ENCODE peak calls at places on chromosomes 6 and 20, in ten cellular contexts. One of them, this sample, is unnamed. For H3K4me1, the result is how much of the 10 kb centered on the place peaks cover.

GRCh38 chr20:697826-698225 is 22.2 kb upstream of the SCRT2 start:
- DNase-seq in tibial artery: peak
- DNase-seq in heart left ventricle: no peak
- DNase-seq in aorta: no peak
- DNase-seq in HepG2: no peak
- DNase-seq in SJCRH30: no peak
- DNase-seq in spleen: peak
- DNase-seq in Peyer's patch: no peak
- DNase-seq in ovary: no peak
- DNase-seq in CD4-positive, CD25-positive, alpha-beta regulatory T cell: no peak
- DNase-seq in this sample: no peak

GRCh38 chr20:37202267-37202943 is 23.1 kb upstream of the MROH8 start:
- DNase-seq in tibial artery: no peak
- DNase-seq in heart left ventricle: no peak
- DNase-seq in aorta: no peak
- DNase-seq in HepG2: peak
- DNase-seq in SJCRH30: peak
- DNase-seq in spleen: no peak
- DNase-seq in Peyer's patch: no peak
- DNase-seq in ovary: peak
- DNase-seq in CD4-positive, CD25-positive, alpha-beta regulatory T cell: peak
- DNase-seq in this sample: peak

GRCh38 chr6:166747644-166748595 is 120.9 kb upstream of the RPS6KA2 start:
- DNase-seq in tibial artery: no peak
- DNase-seq in heart left ventricle: no peak
- DNase-seq in aorta: no peak
- DNase-seq in HepG2: no peak
- DNase-seq in SJCRH30: no peak
- DNase-seq in spleen: no peak
- DNase-seq in Peyer's patch: no peak
- DNase-seq in ovary: no peak
- DNase-seq in CD4-positive, CD25-positive, alpha-beta regulatory T cell: no peak
- DNase-seq in this sample: no peak

GRCh38 chr6:97459986-97460385 is 177.0 kb upstream of the MMS22L start:
- DNase-seq in tibial artery: no peak
- DNase-seq in heart left ventricle: no peak
- DNase-seq in aorta: no peak
- DNase-seq in HepG2: no peak
- DNase-seq in SJCRH30: no peak
- DNase-seq in spleen: no peak
- DNase-seq in Peyer's patch: no peak
- DNase-seq in ovary: no peak
- DNase-seq in CD4-positive, CD25-positive, alpha-beta regulatory T cell: no peak
- DNase-seq in this sample: no peak

GRCh38 chr6:75290136-75290535 is 5.5 kb upstream of the TMEM30A start:
- DNase-seq in tibial artery: no peak
- DNase-seq in heart left ventricle: no peak
- DNase-seq in aorta: no peak
- DNase-seq in HepG2: no peak
- DNase-seq in SJCRH30: no peak
- DNase-seq in spleen: no peak
- DNase-seq in Peyer's patch: no peak
- DNase-seq in ovary: no peak
- DNase-seq in CD4-positive, CD25-positive, alpha-beta regulatory T cell: no peak
- DNase-seq in this sample: no peak

GRCh38 chr6:1761472-1761871 is 151.8 kb downstream of the FOXC1 start:
- DNase-seq in tibial artery: no peak
- DNase-seq in heart left ventricle: no peak
- DNase-seq in aorta: no peak
- DNase-seq in HepG2: peak
- DNase-seq in SJCRH30: no peak
- DNase-seq in spleen: no peak
- DNase-seq in Peyer's patch: no peak
- DNase-seq in ovary: no peak
- DNase-seq in CD4-positive, CD25-positive, alpha-beta regulatory T cell: no peak
- DNase-seq in this sample: no peak

GRCh38 chr6:121309768-121310473 is 24.4 kb downstream of the TBC1D32 start:
- DNase-seq in tibial artery: no peak
- DNase-seq in heart left ventricle: no peak
- DNase-seq in aorta: no peak
- DNase-seq in HepG2: no peak
- DNase-seq in SJCRH30: no peak
- DNase-seq in spleen: no peak
- DNase-seq in Peyer's patch: no peak
- DNase-seq in ovary: no peak
- DNase-seq in CD4-positive, CD25-positive, alpha-beta regulatory T cell: no peak
- DNase-seq in this sample: no peak

GRCh38 chr6:142474446-142475289 is 172.9 kb downstream of the ADGRG6 start:
- DNase-seq in tibial artery: no peak
- DNase-seq in heart left ventricle: peak
- DNase-seq in aorta: no peak
- DNase-seq in HepG2: peak
- DNase-seq in SJCRH30: peak
- DNase-seq in spleen: no peak
- DNase-seq in Peyer's patch: peak
- DNase-seq in ovary: no peak
- DNase-seq in CD4-positive, CD25-positive, alpha-beta regulatory T cell: peak
- DNase-seq in this sample: no peak

GRCh38 chr6:93036835-93037234 is 382.5 kb downstream of the EPHA7 start:
- DNase-seq in tibial artery: no peak
- DNase-seq in heart left ventricle: no peak
- DNase-seq in aorta: no peak
- DNase-seq in HepG2: peak
- DNase-seq in SJCRH30: no peak
- DNase-seq in spleen: no peak
- DNase-seq in Peyer's patch: no peak
- DNase-seq in ovary: no peak
- DNase-seq in CD4-positive, CD25-positive, alpha-beta regulatory T cell: no peak
- DNase-seq in this sample: no peak

GRCh38 chr6:128508588-128509296 is 11.7 kb downstream of the PTPRK start:
- DNase-seq in tibial artery: no peak
- DNase-seq in heart left ventricle: no peak
- DNase-seq in aorta: no peak
- DNase-seq in HepG2: peak
- DNase-seq in SJCRH30: no peak
- DNase-seq in spleen: no peak
- DNase-seq in Peyer's patch: no peak
- DNase-seq in ovary: no peak
- DNase-seq in CD4-positive, CD25-positive, alpha-beta regulatory T cell: no peak
- DNase-seq in this sample: no peak

GRCh38 chr6:128512296-128512695 is 8.1 kb downstream of the PTPRK start:
- DNase-seq in tibial artery: no peak
- DNase-seq in heart left ventricle: no peak
- DNase-seq in aorta: no peak
- DNase-seq in HepG2: no peak
- DNase-seq in SJCRH30: no peak
- DNase-seq in spleen: no peak
- DNase-seq in Peyer's patch: no peak
- DNase-seq in ovary: no peak
- DNase-seq in CD4-positive, CD25-positive, alpha-beta regulatory T cell: no peak
- DNase-seq in this sample: no peak

GRCh38 chr6:128507337-128508310 is 12.8 kb downstream of the PTPRK start:
- DNase-seq in tibial artery: no peak
- DNase-seq in heart left ventricle: no peak
- DNase-seq in aorta: no peak
- DNase-seq in HepG2: peak
- DNase-seq in SJCRH30: no peak
- DNase-seq in spleen: no peak
- DNase-seq in Peyer's patch: peak
- DNase-seq in ovary: no peak
- DNase-seq in CD4-positive, CD25-positive, alpha-beta regulatory T cell: no peak
- DNase-seq in this sample: no peak

GRCh38 chr6:128511518-128511917 is 8.9 kb downstream of the PTPRK start:
- DNase-seq in tibial artery: no peak
- DNase-seq in heart left ventricle: no peak
- DNase-seq in aorta: no peak
- DNase-seq in HepG2: no peak
- DNase-seq in SJCRH30: no peak
- DNase-seq in spleen: no peak
- DNase-seq in Peyer's patch: no peak
- DNase-seq in ovary: no peak
- DNase-seq in CD4-positive, CD25-positive, alpha-beta regulatory T cell: no peak
- DNase-seq in this sample: no peak

DNA sequence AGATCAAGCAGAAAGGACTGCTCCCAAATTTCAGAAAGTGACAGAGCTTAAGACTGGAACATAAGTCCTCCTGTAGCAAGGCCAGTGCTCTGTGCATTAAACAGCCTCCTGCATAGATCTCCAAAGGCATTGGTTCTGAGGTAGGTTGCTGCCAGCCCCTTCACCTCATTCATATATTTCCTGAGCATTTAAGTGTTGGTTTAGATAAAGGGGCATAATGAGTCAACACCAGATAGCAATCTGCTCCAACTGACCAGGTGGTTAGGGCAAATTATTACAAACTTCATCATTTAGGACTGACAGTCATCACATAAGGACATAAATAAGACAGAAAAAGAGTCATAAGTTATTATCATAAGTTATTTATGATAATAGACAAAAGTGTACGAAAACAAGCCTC is 10.7 kb downstream of the PTPRK start:
- DNase-seq in tibial artery: no peak
- DNase-seq in heart left ventricle: no peak
- DNase-seq in aorta: no peak
- DNase-seq in HepG2: no peak
- DNase-seq in SJCRH30: no peak
- DNase-seq in spleen: no peak
- DNase-seq in Peyer's patch: no peak
- DNase-seq in ovary: no peak
- DNase-seq in CD4-positive, CD25-positive, alpha-beta regulatory T cell: no peak
- DNase-seq in this sample: no peak
- H3K4me1 ChIP-seq in tibial artery: under half
- H3K4me1 ChIP-seq in heart left ventricle: under half
- H3K4me1 ChIP-seq in aorta: under half
- H3K4me1 ChIP-seq in HepG2: half or more
- H3K4me1 ChIP-seq in SJCRH30: under half
- H3K4me1 ChIP-seq in spleen: under half
- H3K4me1 ChIP-seq in Peyer's patch: under half
- H3K4me1 ChIP-seq in ovary: under half
- H3K4me1 ChIP-seq in CD4-positive, CD25-positive, alpha-beta regulatory T cell: under half
- H3K4me1 ChIP-seq in this sample: under half

GRCh38 chr6:29564875-29565274 is 5.3 kb upstream of the UBD start:
- DNase-seq in tibial artery: no peak
- DNase-seq in heart left ventricle: no peak
- DNase-seq in aorta: no peak
- DNase-seq in HepG2: no peak
- DNase-seq in SJCRH30: no peak
- DNase-seq in spleen: no peak
- DNase-seq in Peyer's patch: no peak
- DNase-seq in ovary: no peak
- DNase-seq in CD4-positive, CD25-positive, alpha-beta regulatory T cell: no peak
- DNase-seq in this sample: no peak
- H3K4me1 ChIP-seq in tibial artery: under half
- H3K4me1 ChIP-seq in heart left ventricle: under half
- H3K4me1 ChIP-seq in aorta: under half
- H3K4me1 ChIP-seq in HepG2: under half
- H3K4me1 ChIP-seq in SJCRH30: under half
- H3K4me1 ChIP-seq in spleen: under half
- H3K4me1 ChIP-seq in Peyer's patch: under half
- H3K4me1 ChIP-seq in ovary: under half
- H3K4me1 ChIP-seq in CD4-positive, CD25-positive, alpha-beta regulatory T cell: under half
- H3K4me1 ChIP-seq in this sample: under half

DNA sequence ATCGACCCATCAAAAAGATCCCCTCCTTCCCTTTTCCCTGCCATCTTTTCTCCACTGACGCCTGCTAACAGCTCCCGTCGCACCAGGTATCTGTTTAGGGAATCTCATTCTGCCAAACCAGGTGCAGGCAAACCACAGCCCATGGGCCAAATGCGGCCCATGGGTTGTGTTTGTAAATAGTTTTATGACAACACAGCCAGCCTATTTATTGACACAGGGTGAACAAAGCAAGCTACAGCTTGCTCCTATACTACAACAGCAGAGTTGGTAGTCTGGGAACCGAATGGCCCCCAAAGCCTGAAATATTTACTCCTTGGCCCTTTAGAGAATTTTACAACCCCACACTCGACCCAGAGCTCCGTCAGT is 16.4 kb downstream of the NFATC2 start:
- DNase-seq in tibial artery: no peak
- DNase-seq in heart left ventricle: no peak
- DNase-seq in aorta: no peak
- DNase-seq in HepG2: no peak
- DNase-seq in SJCRH30: no peak
- DNase-seq in spleen: no peak
- DNase-seq in Peyer's patch: no peak
- DNase-seq in ovary: no peak
- DNase-seq in CD4-positive, CD25-positive, alpha-beta regulatory T cell: no peak
- DNase-seq in this sample: no peak
- H3K4me1 ChIP-seq in tibial artery: under half
- H3K4me1 ChIP-seq in heart left ventricle: under half
- H3K4me1 ChIP-seq in aorta: under half
- H3K4me1 ChIP-seq in HepG2: under half
- H3K4me1 ChIP-seq in SJCRH30: under half
- H3K4me1 ChIP-seq in spleen: under half
- H3K4me1 ChIP-seq in Peyer's patch: under half
- H3K4me1 ChIP-seq in ovary: under half
- H3K4me1 ChIP-seq in CD4-positive, CD25-positive, alpha-beta regulatory T cell: half or more
- H3K4me1 ChIP-seq in this sample: under half

DNA sequence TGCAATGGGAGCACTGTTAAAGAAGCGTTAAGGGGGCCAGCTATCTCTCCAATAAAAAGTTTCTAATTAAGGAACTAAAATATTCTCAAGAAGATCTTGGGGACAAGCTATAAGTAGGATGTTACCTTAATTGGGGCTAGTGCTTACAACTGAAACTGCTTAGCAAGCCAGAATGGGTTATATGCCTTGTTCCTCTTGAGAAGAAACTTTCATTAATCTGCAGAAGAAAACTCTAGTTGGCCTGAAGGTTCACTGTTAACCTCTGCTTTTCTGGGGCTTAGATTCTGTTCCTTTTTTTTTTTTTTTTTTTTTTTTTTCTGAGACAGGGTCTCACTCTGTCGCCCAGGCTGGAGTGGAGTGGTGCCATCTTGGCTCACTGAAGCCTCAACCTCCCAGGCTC is 82.2 kb downstream of the BACH2 start:
- DNase-seq in tibial artery: no peak
- DNase-seq in heart left ventricle: no peak
- DNase-seq in aorta: no peak
- DNase-seq in HepG2: no peak
- DNase-seq in SJCRH30: no peak
- DNase-seq in spleen: no peak
- DNase-seq in Peyer's patch: no peak
- DNase-seq in ovary: no peak
- DNase-seq in CD4-positive, CD25-positive, alpha-beta regulatory T cell: no peak
- DNase-seq in this sample: no peak
- H3K4me1 ChIP-seq in tibial artery: under half
- H3K4me1 ChIP-seq in heart left ventricle: under half
- H3K4me1 ChIP-seq in aorta: under half
- H3K4me1 ChIP-seq in HepG2: under half
- H3K4me1 ChIP-seq in SJCRH30: under half
- H3K4me1 ChIP-seq in spleen: under half
- H3K4me1 ChIP-seq in Peyer's patch: under half
- H3K4me1 ChIP-seq in ovary: under half
- H3K4me1 ChIP-seq in CD4-positive, CD25-positive, alpha-beta regulatory T cell: under half
- H3K4me1 ChIP-seq in this sample: under half

DNA sequence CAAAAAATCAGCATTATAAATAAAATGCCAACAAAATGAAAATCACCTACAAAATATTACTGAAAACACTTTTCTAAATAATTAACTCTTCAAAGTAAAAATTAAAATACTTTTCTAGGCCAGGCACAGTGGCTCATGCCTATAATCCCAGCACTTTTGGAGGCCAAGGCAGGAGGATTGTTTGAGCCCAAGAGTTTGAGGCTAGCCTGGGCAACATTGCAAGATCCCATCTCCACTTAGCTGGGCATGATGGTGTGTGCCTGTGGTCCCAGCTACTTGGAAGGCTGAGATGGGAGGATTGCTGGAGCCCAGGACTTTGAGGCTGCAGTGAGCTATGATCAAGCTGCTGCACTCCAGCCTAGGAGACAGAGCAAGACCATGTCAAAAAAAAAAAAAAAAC is 6.4 kb downstream of the SERPINB9 start:
- DNase-seq in tibial artery: no peak
- DNase-seq in heart left ventricle: no peak
- DNase-seq in aorta: no peak
- DNase-seq in HepG2: no peak
- DNase-seq in SJCRH30: no peak
- DNase-seq in spleen: no peak
- DNase-seq in Peyer's patch: no peak
- DNase-seq in ovary: no peak
- DNase-seq in CD4-positive, CD25-positive, alpha-beta regulatory T cell: no peak
- DNase-seq in this sample: no peak
- H3K4me1 ChIP-seq in tibial artery: under half
- H3K4me1 ChIP-seq in heart left ventricle: under half
- H3K4me1 ChIP-seq in aorta: under half
- H3K4me1 ChIP-seq in HepG2: under half
- H3K4me1 ChIP-seq in SJCRH30: under half
- H3K4me1 ChIP-seq in spleen: half or more
- H3K4me1 ChIP-seq in Peyer's patch: under half
- H3K4me1 ChIP-seq in ovary: under half
- H3K4me1 ChIP-seq in CD4-positive, CD25-positive, alpha-beta regulatory T cell: half or more
- H3K4me1 ChIP-seq in this sample: under half